ENCODE peak calls at places on chromosomes 7 and 10, in nine cellular contexts. B is sigmoid colon, R is uterus, G is right lobe of liver, A is IMR-90, Q is body of pancreas, Y is spleen, K is stomach, Z is heart left ventricle. T is an unnamed sample.

GRCh38 chr10:31507427-31507826 is 188.4 kb downstream of the ZEB1 start:
- DNase-seq in G (no peak), A (no peak), Q (no peak), B (no peak), K (no peak), R (no peak), Z (no peak), Y (no peak), T (no peak)

GRCh38 chr7:55078465-55079372 is 59.9 kb downstream of the EGFR start:
- DNase-seq in K (peak; percentile 72), Y (no peak), B (no peak), A (no peak), Q (no peak), G (no peak), Z (no peak), R (no peak), T (peak; percentile 61)

GRCh38 chr7:105429746-105430612 is 41.3 kb upstream of the SRPK2 start:
- DNase-seq in R (no peak), B (no peak), G (no peak), Z (peak; percentile 24), K (peak; percentile 68), A (peak; percentile 47), Y (no peak), Q (peak; percentile 66), T (no peak)

GRCh38 chr10:23432161-23432560 is 6.7 kb upstream of the OTUD1 start:
- DNase-seq in Y (no peak), K (no peak), R (no peak), Z (no peak), A (no peak), B (no peak), Q (no peak), G (no peak), T (no peak)

GRCh38 chr7:23242321-23242720 is 4.3 kb upstream of the GPNMB start:
- DNase-seq in Z (no peak), Y (no peak), Q (no peak), R (no peak), K (no peak), G (no peak), B (no peak), A (peak; percentile 11), T (no peak)

GRCh38 chr7:141262101-141262819 is 188.4 kb downstream of the TMEM178B start:
- DNase-seq in B (no peak), G (no peak), R (no peak), K (no peak), Y (no peak), A (no peak), Q (no peak), Z (no peak), T (no peak)

GRCh38 chr7:68955656-68956055 is 642.6 kb upstream of the AUTS2 start:
- DNase-seq in B (no peak), Q (no peak), A (no peak), K (no peak), Z (no peak), G (no peak), Y (no peak), R (no peak), T (no peak)

GRCh38 chr7:47418910-47419309 is 163.0 kb downstream of the TNS3 start:
- DNase-seq in G (no peak), R (no peak), K (no peak), Q (no peak), Z (no peak), Y (no peak), A (peak; percentile 97), B (peak; percentile 49), T (peak; percentile 68)

GRCh38 chr7:129959480-129960332 is 6.9 kb upstream of the UBE2H start:
- DNase-seq in A (no peak), Y (no peak), G (no peak), K (no peak), Z (no peak), Q (no peak), R (no peak), B (peak; percentile 13), T (no peak)

GRCh38 chr10:132035476-132035875 is 30.3 kb upstream of the JAKMIP3 start:
- DNase-seq in K (no peak), Y (peak; percentile 15), Q (no peak), B (no peak), A (no peak), R (no peak), Z (no peak), G (no peak), T (no peak)

GRCh38 chr7:151438864-151439601 is 908 bp downstream of the CRYGN start:
- DNase-seq in G (no peak), Y (peak; percentile 27), Z (no peak), K (no peak), A (no peak), B (peak; percentile 58), R (no peak), Q (no peak), T (no peak)

GRCh38 chr7:30184804-30185487 is 50.2 kb downstream of the MTURN start:
- DNase-seq in A (no peak), B (peak; percentile 75), Q (peak; percentile 96), G (no peak), R (no peak), K (no peak), Y (no peak), Z (no peak), T (peak; percentile 90)
- H3K27ac ChIP-seq in A (no peak overlapping the region), B (peak overlapping the region; percentile 61), Q (peak overlapping the region; percentile 73), G (no peak overlapping the region), R (no peak overlapping the region), K (peak overlapping the region; percentile 72), Y (peak overlapping the region; percentile 79), Z (peak overlapping the region; percentile 77), T (peak overlapping the region; percentile 92)

DNA sequence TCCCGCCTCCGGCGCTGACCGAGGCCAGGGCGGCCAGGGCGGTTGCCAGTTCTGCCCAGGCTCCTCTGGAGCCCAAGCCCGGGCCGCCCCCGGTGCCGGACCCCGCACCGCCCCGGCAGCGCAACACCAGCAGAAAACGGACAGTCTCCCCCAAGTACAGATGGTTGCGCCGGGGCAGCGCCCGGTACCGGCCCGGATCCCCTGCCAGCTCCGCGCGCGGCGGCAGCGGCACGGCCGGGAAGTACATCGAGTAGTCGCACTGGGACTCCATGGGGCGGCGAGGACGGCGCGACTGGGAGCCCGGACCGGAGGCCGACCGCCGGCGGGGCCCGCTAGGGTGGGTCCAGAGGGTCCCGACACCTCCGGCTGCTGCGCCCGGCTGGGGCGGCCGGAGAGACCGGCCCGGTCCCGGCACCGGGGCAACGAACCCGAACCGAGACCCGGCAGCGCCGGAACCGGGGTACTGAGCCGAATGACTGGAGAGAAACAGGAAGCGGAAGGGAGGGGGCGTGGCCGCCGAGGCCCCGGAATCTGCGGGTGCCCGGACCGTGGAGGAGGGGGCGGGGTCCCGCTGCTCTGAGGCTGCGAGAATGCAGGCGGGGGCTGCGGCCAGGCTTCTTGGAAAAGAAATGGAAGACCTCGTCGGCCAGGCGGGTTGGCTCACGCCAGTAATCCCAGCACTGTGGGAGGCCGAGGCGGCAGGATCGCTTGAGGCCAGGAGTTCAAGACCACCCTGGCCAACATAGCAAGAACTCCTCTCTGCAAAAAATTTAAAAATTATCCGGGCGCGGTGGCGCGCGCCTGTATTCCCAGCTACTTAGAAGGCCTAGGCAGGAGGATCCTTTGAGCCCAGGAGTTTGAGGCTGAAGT is at the start of gene TRAPPC14:
- DNase-seq in G (peak; percentile 95), Z (peak; percentile 95), Y (peak; percentile 99), Q (peak; percentile 91), R (peak; percentile 97), K (peak; percentile 92), A (peak; percentile 70), B (peak; percentile 94), T (peak; percentile 70)
- TF ChIP-seq POLR2A in G (peak; percentile 61), Z (no peak), Y (no peak), Q (no peak), R (peak; percentile 57), K (no peak), A (no peak), B (peak; percentile 23), T (no peak)

GRCh38 chr7:108406474-108406873 is 49.8 kb downstream of the NRCAM start:
- DNase-seq in B (no peak), Q (peak; percentile 17), G (no peak), R (no peak), Y (no peak), A (peak; percentile 22), Z (no peak), K (no peak), T (no peak)
- H3K27ac ChIP-seq in B (no peak overlapping the region), Q (peak overlapping the region; percentile 25), G (no peak overlapping the region), R (no peak overlapping the region), Y (no peak overlapping the region), A (no peak overlapping the region), Z (no peak overlapping the region), K (no peak overlapping the region), T (no peak overlapping the region)

GRCh38 chr10:5628798-5629788 is 37.3 kb downstream of the ASB13 start:
- DNase-seq in Q (no peak), R (no peak), K (no peak), Z (no peak), B (no peak), G (no peak), A (peak; percentile 60), Y (no peak), T (no peak)
- TF ChIP-seq POLR2A in Q (no peak), R (no peak), K (no peak), Z (no peak), B (no peak), G (no peak), A (no peak), Y (no peak), T (no peak)

T was measured in gastrocnemius medialis.